ENCODE peak calls at places on chromosomes 4 and X, in eight cellular contexts. One of them, this sample, is unnamed.

GRCh38 chr4:88522702-88523324 is 763 bp downstream of the PYURF start:
- DNase-seq in ovary: peak; percentile 19
- DNase-seq in foreskin keratinocyte: no peak
- DNase-seq in spleen: peak; percentile 82
- DNase-seq in Peyer's patch: peak; percentile 62
- DNase-seq in IMR-90: peak; percentile 33
- DNase-seq in right atrium auricular region: no peak
- DNase-seq in lower lobe of right lung: peak; percentile 71
- DNase-seq in this sample: peak; percentile 19

GRCh38 chrX:1442724-1443367 is 9.9 kb downstream of the ASMTL start:
- DNase-seq in lower lobe of right lung: peak; percentile 34
- DNase-seq in Peyer's patch: peak; percentile 23
- DNase-seq in IMR-90: no peak
- DNase-seq in spleen: peak; percentile 53
- DNase-seq in ovary: no peak
- DNase-seq in foreskin keratinocyte: no peak
- DNase-seq in right atrium auricular region: no peak
- DNase-seq in this sample: peak; percentile 27

GRCh38 chr4:183335369-183335940 is 13.2 kb upstream of the CLDN24 start:
- DNase-seq in spleen: no peak
- DNase-seq in Peyer's patch: no peak
- DNase-seq in lower lobe of right lung: no peak
- DNase-seq in ovary: no peak
- DNase-seq in IMR-90: peak; percentile 96
- DNase-seq in right atrium auricular region: no peak
- DNase-seq in foreskin keratinocyte: peak; percentile 83
- DNase-seq in this sample: no peak

GRCh38 chr4:88091378-88091777 is 67.1 kb downstream of the ABCG2 start:
- DNase-seq in right atrium auricular region: no peak
- DNase-seq in spleen: no peak
- DNase-seq in ovary: no peak
- DNase-seq in Peyer's patch: no peak
- DNase-seq in lower lobe of right lung: no peak
- DNase-seq in foreskin keratinocyte: no peak
- DNase-seq in IMR-90: no peak
- DNase-seq in this sample: no peak

GRCh38 chr4:95877636-95878035 is 37.7 kb downstream of the PDHA2 start:
- DNase-seq in foreskin keratinocyte: peak; percentile 43
- DNase-seq in lower lobe of right lung: no peak
- DNase-seq in spleen: no peak
- DNase-seq in right atrium auricular region: no peak
- DNase-seq in Peyer's patch: no peak
- DNase-seq in IMR-90: no peak
- DNase-seq in ovary: no peak
- DNase-seq in this sample: no peak

GRCh38 chr4:82268050-82268825 is 105.6 kb downstream of the HNRNPD start:
- DNase-seq in lower lobe of right lung: peak; percentile 55
- DNase-seq in Peyer's patch: peak; percentile 74
- DNase-seq in foreskin keratinocyte: peak; percentile 26
- DNase-seq in IMR-90: peak; percentile 50
- DNase-seq in right atrium auricular region: peak; percentile 68
- DNase-seq in spleen: no peak
- DNase-seq in ovary: peak; percentile 38
- DNase-seq in this sample: peak; percentile 55

GRCh38 chr4:170476351-170476750 is 386.6 kb upstream of the AADAT start:
- DNase-seq in spleen: no peak
- DNase-seq in Peyer's patch: no peak
- DNase-seq in foreskin keratinocyte: no peak
- DNase-seq in right atrium auricular region: no peak
- DNase-seq in ovary: no peak
- DNase-seq in IMR-90: no peak
- DNase-seq in lower lobe of right lung: no peak
- DNase-seq in this sample: no peak

GRCh38 chr4:108611360-108611759 is 9.0 kb upstream of the RPL34 start:
- DNase-seq in Peyer's patch: no peak
- DNase-seq in lower lobe of right lung: no peak
- DNase-seq in right atrium auricular region: no peak
- DNase-seq in IMR-90: no peak
- DNase-seq in ovary: no peak
- DNase-seq in foreskin keratinocyte: no peak
- DNase-seq in spleen: no peak
- DNase-seq in this sample: no peak

GRCh38 chr4:176753049-176753448 is 39.7 kb downstream of the VEGFC start:
- DNase-seq in lower lobe of right lung: no peak
- DNase-seq in ovary: no peak
- DNase-seq in Peyer's patch: no peak
- DNase-seq in spleen: no peak
- DNase-seq in right atrium auricular region: no peak
- DNase-seq in IMR-90: peak; percentile 95
- DNase-seq in foreskin keratinocyte: no peak
- DNase-seq in this sample: no peak

GRCh38 chrX:17559728-17560379 is 177.4 kb upstream of the SCML1 start:
- DNase-seq in IMR-90: peak; percentile 92
- DNase-seq in foreskin keratinocyte: no peak
- DNase-seq in ovary: no peak
- DNase-seq in right atrium auricular region: no peak
- DNase-seq in spleen: no peak
- DNase-seq in Peyer's patch: no peak
- DNase-seq in lower lobe of right lung: no peak
- DNase-seq in this sample: no peak

GRCh38 chr4:1593038-1593417 is 91.1 kb downstream of the FAM53A start:
- DNase-seq in lower lobe of right lung: peak; percentile 43
- DNase-seq in IMR-90: no peak
- DNase-seq in foreskin keratinocyte: no peak
- DNase-seq in Peyer's patch: no peak
- DNase-seq in right atrium auricular region: no peak
- DNase-seq in spleen: peak; percentile 64
- DNase-seq in ovary: no peak
- DNase-seq in this sample: no peak

GRCh38 chr4:102299708-102300107 is 45.6 kb downstream of the SLC39A8 start:
- DNase-seq in ovary: peak; percentile 10
- DNase-seq in IMR-90: peak; percentile 11
- DNase-seq in right atrium auricular region: peak; percentile 69
- DNase-seq in lower lobe of right lung: peak; percentile 54
- DNase-seq in foreskin keratinocyte: peak; percentile 16
- DNase-seq in Peyer's patch: peak; percentile 46
- DNase-seq in spleen: no peak
- DNase-seq in this sample: peak; percentile 58

GRCh38 chr4:140943486-140943885 is 187.3 kb upstream of the TBC1D9 start:
- DNase-seq in IMR-90: peak; percentile 77
- DNase-seq in spleen: no peak
- DNase-seq in foreskin keratinocyte: no peak
- DNase-seq in lower lobe of right lung: no peak
- DNase-seq in right atrium auricular region: no peak
- DNase-seq in Peyer's patch: no peak
- DNase-seq in ovary: no peak
- DNase-seq in this sample: no peak

GRCh38 chr4:140935259-140935658 is 179.1 kb upstream of the TBC1D9 start:
- DNase-seq in right atrium auricular region: no peak
- DNase-seq in IMR-90: no peak
- DNase-seq in lower lobe of right lung: no peak
- DNase-seq in Peyer's patch: no peak
- DNase-seq in ovary: peak; percentile 14
- DNase-seq in foreskin keratinocyte: no peak
- DNase-seq in spleen: no peak
- DNase-seq in this sample: no peak

GRCh38 chr4:140932646-140933045 is 176.5 kb upstream of the TBC1D9 start:
- DNase-seq in right atrium auricular region: no peak
- DNase-seq in spleen: no peak
- DNase-seq in IMR-90: no peak
- DNase-seq in foreskin keratinocyte: no peak
- DNase-seq in Peyer's patch: no peak
- DNase-seq in lower lobe of right lung: no peak
- DNase-seq in ovary: no peak
- DNase-seq in this sample: no peak

GRCh38 chr4:140940589-140940988 is 184.4 kb upstream of the TBC1D9 start:
- DNase-seq in spleen: no peak
- DNase-seq in right atrium auricular region: no peak
- DNase-seq in lower lobe of right lung: no peak
- DNase-seq in IMR-90: no peak
- DNase-seq in Peyer's patch: no peak
- DNase-seq in foreskin keratinocyte: no peak
- DNase-seq in ovary: no peak
- DNase-seq in this sample: no peak

GRCh38 chr4:140937866-140938265 is 181.7 kb upstream of the TBC1D9 start:
- DNase-seq in Peyer's patch: no peak
- DNase-seq in foreskin keratinocyte: no peak
- DNase-seq in right atrium auricular region: no peak
- DNase-seq in spleen: no peak
- DNase-seq in lower lobe of right lung: no peak
- DNase-seq in ovary: no peak
- DNase-seq in IMR-90: peak; percentile 80
- DNase-seq in this sample: no peak
- H3K4me1 ChIP-seq in Peyer's patch: no peaks in the 10 kb centered on the region
- H3K4me1 ChIP-seq in foreskin keratinocyte: no peaks in the 10 kb centered on the region
- H3K4me1 ChIP-seq in right atrium auricular region: no peaks in the 10 kb centered on the region
- H3K4me1 ChIP-seq in spleen: no peaks in the 10 kb centered on the region
- H3K4me1 ChIP-seq in lower lobe of right lung: peaks cover 4% of the 10 kb centered on the region
- H3K4me1 ChIP-seq in ovary: peaks cover 8% of the 10 kb centered on the region
- H3K4me1 ChIP-seq in IMR-90: peaks cover 5% of the 10 kb centered on the region
- H3K4me1 ChIP-seq in this sample: no peaks in the 10 kb centered on the region

GRCh38 chrX:148618472-148619445 is 118.3 kb downstream of the AFF2 start:
- DNase-seq in lower lobe of right lung: no peak
- DNase-seq in right atrium auricular region: no peak
- DNase-seq in ovary: no peak
- DNase-seq in Peyer's patch: no peak
- DNase-seq in IMR-90: no peak
- DNase-seq in foreskin keratinocyte: no peak
- DNase-seq in spleen: no peak
- DNase-seq in this sample: no peak

GRCh38 chrX:148624951-148625350 is 124.5 kb downstream of the AFF2 start:
- DNase-seq in lower lobe of right lung: no peak
- DNase-seq in right atrium auricular region: no peak
- DNase-seq in foreskin keratinocyte: no peak
- DNase-seq in Peyer's patch: no peak
- DNase-seq in ovary: no peak
- DNase-seq in spleen: no peak
- DNase-seq in IMR-90: no peak
- DNase-seq in this sample: no peak

GRCh38 chrX:148620023-148620422 is 119.6 kb downstream of the AFF2 start:
- DNase-seq in right atrium auricular region: no peak
- DNase-seq in foreskin keratinocyte: no peak
- DNase-seq in ovary: no peak
- DNase-seq in IMR-90: no peak
- DNase-seq in lower lobe of right lung: no peak
- DNase-seq in Peyer's patch: no peak
- DNase-seq in spleen: no peak
- DNase-seq in this sample: no peak
- H3K4me1 ChIP-seq in right atrium auricular region: no peaks in the 10 kb centered on the region
- H3K4me1 ChIP-seq in foreskin keratinocyte: no peaks in the 10 kb centered on the region
- H3K4me1 ChIP-seq in ovary: no peaks in the 10 kb centered on the region
- H3K4me1 ChIP-seq in IMR-90: no peaks in the 10 kb centered on the region
- H3K4me1 ChIP-seq in lower lobe of right lung: no peaks in the 10 kb centered on the region
- H3K4me1 ChIP-seq in Peyer's patch: no peaks in the 10 kb centered on the region
- H3K4me1 ChIP-seq in spleen: no peaks in the 10 kb centered on the region
- H3K4me1 ChIP-seq in this sample: no peaks in the 10 kb centered on the region

DNA sequence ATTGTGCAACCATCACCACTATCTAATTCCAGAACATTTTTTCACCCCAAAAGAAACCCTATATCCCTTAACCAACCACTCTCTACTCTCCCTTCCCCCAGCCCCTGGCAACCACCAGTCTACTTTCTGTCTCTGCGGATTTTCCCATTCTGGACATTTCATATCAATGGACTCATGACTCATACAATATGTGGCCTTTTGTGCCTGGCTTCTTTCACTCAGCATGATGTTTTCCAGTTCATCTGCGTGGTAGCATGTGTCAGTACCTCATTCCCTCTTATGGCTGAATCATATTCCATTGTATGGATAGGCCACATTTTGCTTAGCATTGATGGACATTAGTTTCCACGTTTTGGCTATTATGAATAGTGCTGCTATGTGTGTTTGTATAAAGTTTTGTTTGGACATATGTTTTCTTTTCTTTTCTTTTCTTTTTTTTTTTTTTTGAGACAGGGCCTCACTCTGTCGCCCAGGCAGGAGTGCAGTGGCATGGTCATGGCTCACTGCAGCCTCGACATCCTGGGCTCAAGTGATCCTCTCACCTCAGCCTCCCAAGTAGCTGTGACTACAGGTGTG is 335.4 kb downstream of the BCOR start:
- DNase-seq in lower lobe of right lung: no peak
- DNase-seq in Peyer's patch: no peak
- DNase-seq in right atrium auricular region: no peak
- DNase-seq in foreskin keratinocyte: no peak
- DNase-seq in spleen: no peak
- DNase-seq in IMR-90: peak; percentile 84
- DNase-seq in ovary: no peak
- DNase-seq in this sample: no peak
- H3K4me1 ChIP-seq in lower lobe of right lung: peaks cover 5% of the 10 kb centered on the region
- H3K4me1 ChIP-seq in Peyer's patch: no peaks in the 10 kb centered on the region
- H3K4me1 ChIP-seq in right atrium auricular region: no peaks in the 10 kb centered on the region
- H3K4me1 ChIP-seq in foreskin keratinocyte: no peaks in the 10 kb centered on the region
- H3K4me1 ChIP-seq in spleen: no peaks in the 10 kb centered on the region
- H3K4me1 ChIP-seq in IMR-90: peaks cover 23% of the 10 kb centered on the region
- H3K4me1 ChIP-seq in ovary: peaks cover 1% of the 10 kb centered on the region
- H3K4me1 ChIP-seq in this sample: peaks cover 22% of the 10 kb centered on the region

DNA sequence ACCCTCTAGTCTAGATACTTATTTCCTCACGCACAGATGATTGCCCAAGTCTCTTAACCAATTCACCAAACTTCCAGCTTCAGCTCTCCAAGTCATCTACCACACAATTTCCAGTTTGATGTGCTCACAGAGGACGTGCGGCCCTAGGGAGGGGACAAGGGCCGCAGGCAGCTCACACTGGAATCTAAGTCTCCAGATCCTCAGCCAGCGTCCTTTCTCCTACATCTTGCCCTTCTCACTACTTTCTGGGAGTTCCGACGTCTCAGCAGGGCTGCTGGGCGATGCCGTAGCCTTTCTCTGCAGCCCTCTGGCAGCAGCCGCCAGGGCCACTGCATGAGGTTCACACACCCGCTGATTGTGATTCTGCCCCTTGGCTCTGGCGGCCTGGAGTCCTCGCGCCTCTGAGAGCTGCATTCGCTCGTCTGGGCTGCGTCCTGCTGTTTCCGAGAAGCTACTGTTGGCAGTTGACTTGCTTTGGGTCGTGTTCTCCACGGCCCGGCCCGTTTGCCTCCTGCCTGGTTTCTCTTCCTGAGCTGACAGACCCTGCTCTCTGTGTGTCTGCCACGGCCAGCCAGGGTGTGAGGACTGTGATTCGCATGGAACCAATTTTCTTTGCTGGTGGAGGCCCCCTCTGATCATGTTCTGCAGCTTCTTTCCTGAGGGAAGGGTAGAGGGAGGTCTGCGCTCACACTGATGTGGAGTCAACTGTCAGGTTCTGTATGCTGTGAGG is 14.1 kb upstream of the TMEM131L start:
- DNase-seq in lower lobe of right lung: peak; percentile 49
- DNase-seq in ovary: no peak
- DNase-seq in IMR-90: no peak
- DNase-seq in foreskin keratinocyte: no peak
- DNase-seq in right atrium auricular region: no peak
- DNase-seq in spleen: peak; percentile 79
- DNase-seq in Peyer's patch: no peak
- DNase-seq in this sample: no peak
- H3K4me1 ChIP-seq in lower lobe of right lung: peaks cover 16% of the 10 kb centered on the region
- H3K4me1 ChIP-seq in ovary: peaks cover 2% of the 10 kb centered on the region
- H3K4me1 ChIP-seq in IMR-90: peaks cover 5% of the 10 kb centered on the region
- H3K4me1 ChIP-seq in foreskin keratinocyte: peaks cover 6% of the 10 kb centered on the region
- H3K4me1 ChIP-seq in right atrium auricular region: no peaks in the 10 kb centered on the region
- H3K4me1 ChIP-seq in spleen: peaks cover 37% of the 10 kb centered on the region
- H3K4me1 ChIP-seq in Peyer's patch: no peaks in the 10 kb centered on the region
- H3K4me1 ChIP-seq in this sample: no peaks in the 10 kb centered on the region

GRCh38 chr4:51870441-51871188 is 27.7 kb downstream of the DCUN1D4 start:
- DNase-seq in foreskin keratinocyte: no peak
- DNase-seq in ovary: no peak
- DNase-seq in spleen: no peak
- DNase-seq in right atrium auricular region: no peak
- DNase-seq in Peyer's patch: no peak
- DNase-seq in lower lobe of right lung: no peak
- DNase-seq in IMR-90: peak; percentile 56
- DNase-seq in this sample: no peak
- H3K4me1 ChIP-seq in foreskin keratinocyte: no peaks in the 10 kb centered on the region
- H3K4me1 ChIP-seq in ovary: no peaks in the 10 kb centered on the region
- H3K4me1 ChIP-seq in spleen: no peaks in the 10 kb centered on the region
- H3K4me1 ChIP-seq in right atrium auricular region: no peaks in the 10 kb centered on the region
- H3K4me1 ChIP-seq in Peyer's patch: no peaks in the 10 kb centered on the region
- H3K4me1 ChIP-seq in lower lobe of right lung: no peaks in the 10 kb centered on the region
- H3K4me1 ChIP-seq in IMR-90: peaks cover 10% of the 10 kb centered on the region
- H3K4me1 ChIP-seq in this sample: no peaks in the 10 kb centered on the region